ENCODE peak calls at places on chromosomes 16 and 17, in four cellular contexts. M is prostate gland, F is ovary, Q is HCT116. K is an unnamed sample. For H3K4me1, the result is how much of the 10 kb centered on the place peaks cover.

GRCh38 chr16:49564577-49565224 is 191.1 kb downstream of the C16orf78 start:
- DNase-seq in M (no peak), Q (no peak), F (no peak), K (no peak)

GRCh38 chr17:1574697-1575471 is 12.3 kb upstream of the PITPNA start:
- DNase-seq in F (no peak), M (no peak), Q (no peak), K (no peak)

GRCh38 chr17:48046296-48046695 is 1.9 kb upstream of the NFE2L1 start:
- DNase-seq in M (no peak), Q (no peak), F (no peak), K (no peak)

GRCh38 chr17:50218771-50219315 is 17.4 kb upstream of the COL1A1 start:
- DNase-seq in M (no peak), F (no peak), Q (peak), K (no peak)

GRCh38 chr17:78917451-78918307 is 7.5 kb downstream of the TIMP2 start:
- DNase-seq in F (no peak), Q (no peak), M (no peak), K (no peak)

GRCh38 chr17:39533891-39534290 is 72.6 kb downstream of the CDK12 start:
- DNase-seq in Q (no peak), F (no peak), M (peak), K (no peak)

GRCh38 chr16:21264226-21265036 is 13.7 kb downstream of the CRYM start:
- DNase-seq in F (no peak), Q (no peak), M (peak), K (peak)

GRCh38 chr17:6187836-6188235 is 117.7 kb downstream of the WSCD1 start:
- DNase-seq in Q (no peak), M (no peak), F (no peak), K (no peak)

GRCh38 chr16:60142991-60143705 is 1409.0 kb upstream of the GOT2 start:
- DNase-seq in M (no peak), Q (no peak), F (no peak), K (no peak)

GRCh38 chr16:69542974-69543373 is 22.8 kb upstream of the NFAT5 start:
- DNase-seq in F (no peak), Q (no peak), M (no peak), K (no peak)

GRCh38 chr17:50027639-50028206 is 28.2 kb upstream of the ITGA3 start:
- DNase-seq in M (no peak), F (peak), Q (peak), K (peak)

GRCh38 chr17:77358801-77359716 is 218.3 kb downstream of the SEC14L1 start:
- DNase-seq in Q (no peak), F (no peak), M (no peak), K (no peak)

GRCh38 chr16:81633147-81633619 is 145.9 kb upstream of the PLCG2 start:
- DNase-seq in Q (no peak), M (no peak), F (no peak), K (peak)

GRCh38 chr17:33981713-33982601 is 273.1 kb upstream of the CCL2 start:
- DNase-seq in F (no peak), Q (no peak), M (no peak), K (no peak)

GRCh38 chr17:32757963-32758362 is 119.0 kb downstream of the MYO1D start:
- DNase-seq in Q (no peak), M (no peak), F (no peak), K (no peak)

GRCh38 chr17:40422990-40423611 is 5.4 kb upstream of the TOP2A start:
- DNase-seq in M (no peak), Q (peak), F (no peak), K (no peak)

GRCh38 chr17:21495281-21495680 is 119.1 kb downstream of the KCNJ12 start:
- DNase-seq in F (no peak), Q (no peak), M (no peak), K (no peak)

GRCh38 chr16:77273815-77274214 is 74.6 kb downstream of the SYCE1L start:
- DNase-seq in F (no peak), Q (no peak), M (no peak), K (no peak)

GRCh38 chr16:69087161-69087581 is 18.3 kb upstream of the HAS3 start:
- DNase-seq in Q (no peak), F (no peak), M (no peak), K (peak)

GRCh38 chr16:2372684-2373083 is 32.2 kb upstream of the ABCA3 start:
- DNase-seq in M (no peak), Q (no peak), F (no peak), K (no peak)

GRCh38 chr17:7797976-7798375 is 36.0 kb upstream of the KDM6B start:
- DNase-seq in Q (no peak), F (no peak), M (no peak), K (no peak)

GRCh38 chr17:8125196-8125946 is 1.5 kb upstream of the HES7 start:
- DNase-seq in M (peak), F (peak), Q (peak), K (no peak)

DNA sequence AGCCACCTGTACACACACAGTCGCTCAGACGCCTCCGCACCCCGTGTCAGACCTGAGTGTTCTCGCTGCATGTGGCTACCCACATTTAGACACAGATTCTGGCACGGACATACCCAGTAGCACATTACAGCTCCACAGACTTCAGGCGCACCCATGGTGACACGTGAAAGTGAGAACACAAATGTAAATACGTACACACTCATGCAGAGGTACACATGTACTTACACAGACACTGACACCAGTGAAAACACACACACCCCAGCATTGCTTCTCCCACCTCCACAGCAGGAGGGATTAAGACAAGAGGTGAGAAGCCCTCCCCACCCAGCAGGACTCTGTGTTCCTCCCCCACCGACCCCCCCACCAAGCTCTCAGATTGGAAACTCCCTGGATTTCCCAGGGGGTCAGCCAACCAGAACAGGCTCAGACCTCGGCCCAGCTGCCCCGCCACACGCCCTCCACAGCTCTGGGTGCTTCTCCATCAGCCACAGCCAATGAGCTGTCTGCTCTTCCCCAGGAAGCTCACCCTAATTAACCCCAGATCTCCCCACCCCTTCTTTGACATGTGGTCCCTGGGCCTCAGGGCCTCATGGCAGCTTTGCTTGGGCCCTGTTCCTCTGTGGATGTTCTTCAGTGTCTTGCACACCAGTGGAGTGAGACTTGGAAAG is 5.3 kb upstream of the FOXN1 start:
- DNase-seq in F (no peak), M (no peak), Q (no peak), K (no peak)
- TF ChIP-seq POLR2A in F (no peak), M (no peak), Q (no peak), K (no peak)

GRCh38 chr16:11576427-11577289 is 10.1 kb downstream of the LITAF start:
- DNase-seq in Q (no peak), F (peak), M (no peak), K (no peak)
- H3K4me1 ChIP-seq in Q (under half), F (under half), M (under half), K (under half)

DNA sequence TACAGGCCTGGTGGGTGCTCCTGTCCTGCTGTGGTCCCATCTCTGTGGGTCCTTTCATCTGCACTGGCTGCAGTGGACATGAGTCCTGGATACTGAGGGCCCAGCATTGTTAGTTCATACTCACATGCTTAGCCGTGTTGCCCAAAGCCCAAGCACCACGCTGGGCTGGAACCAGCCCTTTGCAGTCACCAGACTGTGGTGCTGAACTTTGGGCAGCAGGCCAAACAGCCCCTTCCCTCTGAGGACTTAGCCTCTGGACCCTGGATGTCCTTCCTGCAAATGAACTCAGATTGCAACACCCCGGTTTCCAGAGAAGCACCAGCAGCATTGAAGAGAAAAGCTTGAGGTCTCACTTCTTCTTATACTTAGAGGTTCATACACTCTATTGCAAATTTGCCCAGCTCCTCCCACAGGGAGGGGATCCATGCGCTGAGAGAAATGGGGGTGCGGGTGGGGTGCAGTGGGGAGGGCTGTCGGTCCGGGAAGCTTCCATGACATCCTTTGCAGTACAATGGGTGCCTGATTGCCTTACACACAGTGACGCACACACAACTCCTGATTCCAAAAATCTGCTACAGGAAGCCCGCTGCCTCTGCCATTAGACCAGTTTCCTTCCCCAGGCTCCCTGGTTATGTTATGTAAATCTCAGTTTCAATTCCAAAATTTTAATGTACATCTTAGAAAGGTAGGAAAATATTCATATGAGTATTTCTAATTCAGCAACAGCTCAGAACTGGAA is 65.8 kb downstream of the RGS9 start:
- DNase-seq in M (no peak), Q (no peak), F (no peak), K (no peak)
- TF ChIP-seq POLR2A in M (no peak), Q (no peak), F (no peak), K (no peak)

DNA sequence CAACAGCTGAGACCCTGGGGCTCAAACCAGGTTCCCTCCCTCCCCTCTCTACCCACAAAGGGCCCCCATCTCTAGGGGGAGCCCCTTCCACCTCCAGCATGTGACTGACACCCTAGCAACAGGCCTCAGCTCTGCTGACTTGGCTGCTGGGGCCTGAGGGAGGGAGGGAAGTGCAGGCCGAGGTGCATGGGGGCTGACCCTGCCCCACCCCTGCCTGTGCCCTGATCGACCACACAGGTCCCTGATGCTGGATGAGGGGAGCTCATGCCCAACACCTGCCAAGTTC is 2.3 kb downstream of the HSF4 start:
- DNase-seq in F (no peak), Q (no peak), M (no peak), K (no peak)
- H3K4me1 ChIP-seq in F (under half), Q (under half), M (under half), K (half or more)

DNA sequence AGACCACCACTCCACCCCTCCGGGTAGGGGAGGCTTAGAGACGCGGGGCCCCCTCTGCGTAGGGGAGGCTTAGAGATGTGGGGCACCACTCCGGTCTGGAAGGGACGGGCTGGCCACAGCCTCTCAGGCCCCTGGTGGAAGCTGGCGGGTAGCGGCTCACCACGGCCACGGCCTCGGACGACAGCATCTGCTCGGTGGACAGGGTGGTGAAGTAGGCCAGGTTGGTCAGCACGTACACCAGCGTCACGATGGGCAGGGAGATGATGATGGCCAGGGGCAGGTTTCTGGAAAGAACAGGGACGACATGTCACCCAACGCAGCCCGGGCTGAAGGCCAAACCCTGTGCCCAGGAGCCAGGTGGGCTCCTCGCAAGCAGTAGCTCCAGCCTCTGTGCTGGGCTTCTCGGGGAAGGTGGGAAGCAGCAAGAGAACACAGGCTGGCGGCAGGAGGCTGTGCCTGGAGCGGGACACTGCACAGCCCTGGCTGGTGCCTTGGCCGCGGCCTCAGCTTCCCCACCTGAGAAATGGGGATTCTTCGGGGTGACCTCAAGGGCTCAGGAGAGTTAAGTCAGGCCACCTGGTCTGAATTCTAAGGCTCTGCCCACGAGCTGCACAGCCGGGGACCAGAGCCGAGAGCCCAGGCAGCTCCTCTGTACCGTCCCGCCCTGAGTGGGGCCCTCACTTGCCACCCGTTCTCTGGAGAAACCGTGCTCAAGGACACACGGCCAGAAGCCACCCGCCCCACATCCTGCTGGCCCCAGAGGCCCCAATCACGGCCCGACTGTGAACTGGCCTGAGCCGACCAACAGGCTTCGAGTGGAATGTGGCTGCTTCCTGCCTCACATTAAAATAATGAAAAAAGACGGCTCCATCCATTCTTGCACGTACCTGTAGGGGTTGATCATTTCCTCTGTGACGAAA is 29.5 kb downstream of the SLC7A5 start:
- DNase-seq in Q (no peak), F (peak), M (no peak), K (no peak)
- TF ChIP-seq POLR2A in Q (no peak), F (no peak), M (no peak), K (no peak)

DNA sequence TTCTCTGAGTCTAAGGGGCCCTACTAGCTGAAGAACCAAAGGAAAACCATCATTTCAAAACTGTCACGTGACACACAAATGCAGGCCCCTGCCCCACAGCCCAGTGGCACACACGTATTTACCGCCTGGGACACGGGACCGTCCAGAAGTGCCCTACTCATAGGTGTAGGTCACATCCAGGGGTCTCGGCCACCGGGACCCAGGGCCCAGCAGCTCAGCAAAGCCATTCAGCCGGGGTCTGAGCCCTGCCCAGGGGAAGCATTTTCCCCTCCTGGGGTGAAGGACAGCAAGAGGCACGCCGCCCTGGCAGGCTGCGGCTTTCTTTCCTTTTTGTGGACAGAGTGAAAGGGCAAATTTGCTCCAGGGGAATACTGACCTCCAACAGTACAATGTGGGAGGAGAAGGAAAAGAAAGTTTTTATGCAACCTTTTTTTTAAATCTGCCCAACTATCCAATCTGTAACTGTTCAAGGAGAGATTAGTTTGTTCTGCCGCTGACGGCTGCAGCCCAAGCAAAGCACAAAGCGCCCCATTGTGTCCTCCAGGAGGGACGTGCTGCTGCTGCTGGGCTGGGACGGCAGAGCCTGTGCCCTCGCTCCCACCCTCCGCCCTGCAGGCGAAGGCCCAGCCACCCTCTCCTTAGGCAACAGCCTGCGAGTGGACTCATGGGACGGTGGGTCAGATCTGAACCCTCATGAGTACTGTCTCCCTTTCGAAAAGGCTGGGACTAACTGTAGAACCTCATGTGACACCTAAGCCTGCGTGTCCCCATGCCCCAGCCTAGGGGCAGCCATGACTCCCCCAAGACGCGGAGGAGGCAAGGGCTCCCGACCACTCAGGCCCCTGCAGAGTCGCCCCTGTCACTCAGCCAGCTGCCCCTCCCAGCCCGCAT is 21.3 kb downstream of the SLC7A5 start:
- DNase-seq in F (no peak), Q (no peak), M (no peak), K (no peak)
- H3K4me1 ChIP-seq in F (under half), Q (under half), M (under half), K (under half)

DNA sequence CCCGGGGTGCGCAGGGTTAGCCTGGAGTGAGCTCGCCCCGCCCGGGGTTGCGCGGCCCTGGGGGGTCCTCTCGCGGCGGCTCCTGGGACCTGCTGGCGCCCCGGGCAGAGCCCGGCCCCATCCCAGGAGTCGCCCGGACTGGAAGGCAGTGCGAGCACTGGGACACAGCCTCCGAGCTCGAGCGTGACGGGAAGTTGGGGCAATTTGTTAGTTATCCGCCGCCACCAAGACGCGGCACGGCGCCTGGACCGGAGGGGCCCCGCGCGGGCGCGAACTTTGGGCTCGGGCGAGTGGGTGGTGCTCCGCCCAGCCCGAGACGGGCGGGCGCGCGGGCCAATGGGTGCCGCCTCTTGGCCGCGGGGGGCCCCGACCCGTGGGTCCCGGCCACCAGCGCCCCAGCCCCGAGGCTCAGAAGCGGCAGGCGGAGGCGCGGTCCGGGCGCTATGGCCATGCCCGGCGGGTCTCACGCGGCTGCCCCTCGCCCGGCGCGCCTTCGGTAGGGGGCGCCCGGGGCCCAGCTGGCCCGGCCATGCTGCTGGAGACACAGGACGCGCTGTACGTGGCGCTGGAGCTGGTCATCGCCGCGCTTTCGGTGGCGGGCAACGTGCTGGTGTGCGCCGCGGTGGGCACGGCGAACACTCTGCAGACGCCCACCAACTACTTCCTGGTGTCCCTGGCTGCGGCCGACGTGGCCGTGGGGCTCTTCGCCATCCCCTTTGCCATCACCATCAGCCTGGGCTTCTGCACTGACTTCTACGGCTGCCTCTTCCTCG is at the start of gene ADORA2B:
- DNase-seq in Q (no peak), M (peak), F (peak), K (peak)
- TF ChIP-seq POLR2A in Q (peak), M (peak), F (no peak), K (no peak)

GRCh38 chr16:27369806-27370205 is 32.2 kb upstream of the IL21R start:
- DNase-seq in F (no peak), M (no peak), Q (no peak), K (no peak)
- H3K4me1 ChIP-seq in F (under half), M (under half), Q (under half), K (under half)

GRCh38 chr17:45135978-45136791 is 698 bp downstream of the ACBD4 start:
- DNase-seq in M (no peak), Q (no peak), F (no peak), K (peak)

GRCh38 chr17:45136846-45137560 is 1.5 kb downstream of the ACBD4 start:
- DNase-seq in F (peak), M (no peak), Q (no peak), K (no peak)

GRCh38 chr17:45137561-45138305 is 2.2 kb downstream of the ACBD4 start:
- DNase-seq in Q (no peak), M (no peak), F (peak), K (no peak)

GRCh38 chr17:45132569-45133463 is 501 bp upstream of the PLCD3 start:
- DNase-seq in M (peak), Q (peak), F (peak), K (peak)

GRCh38 chr17:45135192-45135977 is at the start of gene ACBD4:
- DNase-seq in M (peak), F (peak), Q (peak), K (peak)
- TF ChIP-seq POLR2A in M (peak), F (peak), Q (no peak), K (no peak)